ENCODE peak calls at places on chromosomes 5 and 9, in six cellular contexts. W is IMR-90, F is H1, Q is mesenchymal stem cell, C is trophoblast cell, R is neuronal stem cell. A is an unnamed sample.

GRCh38 chr9:42388846-42389245 is 205.4 kb downstream of the SPATA31A6 start:
- DNase-seq in Q (no peak), R (no peak), C (no peak), W (no peak), F (no peak), A (no peak)

GRCh38 chr9:87713278-87713989 is 12.5 kb upstream of the CTSL start:
- DNase-seq in C (peak), W (peak), R (no peak), Q (peak), F (no peak), A (no peak)

GRCh38 chr5:10564838-10565784 is 1.2 kb downstream of the ANKRD33B start:
- DNase-seq in F (peak), Q (peak), W (no peak), C (no peak), R (no peak), A (no peak)

GRCh38 chr9:86843182-86843581 is 104.1 kb downstream of the GAS1 start:
- DNase-seq in R (no peak), F (no peak), Q (no peak), W (peak), C (no peak), A (no peak)

GRCh38 chr5:141508440-141508807 is 19.5 kb downstream of the PCDHGC5 start:
- DNase-seq in C (no peak), W (no peak), Q (no peak), F (no peak), R (no peak), A (no peak)

GRCh38 chr5:72121753-72122445 is 14.6 kb downstream of the MAP1B start:
- DNase-seq in R (no peak), F (no peak), Q (no peak), W (no peak), C (no peak), A (peak)

GRCh38 chr9:91930475-91930874 is 19.6 kb downstream of the ROR2 start:
- DNase-seq in W (peak), C (no peak), Q (peak), R (peak), F (no peak), A (no peak)

GRCh38 chr5:95620870-95621838 is 1.3 kb downstream of the GPR150 start:
- DNase-seq in C (peak), R (peak), F (peak), Q (peak), W (no peak), A (peak)

GRCh38 chr9:28887188-28887884 is 1314.1 kb upstream of the C9orf72 start:
- DNase-seq in C (no peak), R (no peak), F (no peak), Q (no peak), W (no peak), A (no peak)

GRCh38 chr5:43044181-43044914 is 4.2 kb upstream of the ANXA2R start:
- DNase-seq in W (peak), R (no peak), C (no peak), F (peak), Q (peak), A (peak)

GRCh38 chr5:83583859-83584258 is 112.3 kb downstream of the VCAN start:
- DNase-seq in W (peak), R (no peak), C (no peak), Q (peak), F (no peak), A (no peak)

GRCh38 chr9:106981396-106982287 is 118.7 kb downstream of the ZNF462 start:
- DNase-seq in F (no peak), C (no peak), Q (no peak), R (no peak), W (no peak), A (no peak)

GRCh38 chr5:96780626-96781025 is 27.1 kb downstream of the ERAP1 start:
- DNase-seq in R (no peak), C (peak), Q (peak), F (no peak), W (peak), A (no peak)

GRCh38 chr5:10333154-10334006 is 20.1 kb upstream of the MARCHF6 start:
- DNase-seq in R (no peak), Q (peak), C (peak), W (peak), F (peak), A (peak)

GRCh38 chr5:72160299-72160698 is 53.0 kb downstream of the MAP1B start:
- DNase-seq in Q (peak), R (no peak), C (no peak), W (peak), F (no peak), A (no peak)

GRCh38 chr5:97854871-97855762 is 672.1 kb upstream of the RIOK2 start:
- DNase-seq in W (peak), C (no peak), F (no peak), R (no peak), Q (peak), A (peak)

GRCh38 chr9:16516887-16517286 is 353.6 kb downstream of the BNC2 start:
- DNase-seq in Q (peak), C (no peak), F (no peak), R (no peak), W (peak), A (no peak)

GRCh38 chr9:134782921-134783698 is 97.5 kb upstream of the FCN2 start:
- DNase-seq in R (no peak), Q (no peak), F (peak), C (no peak), W (no peak), A (no peak)

GRCh38 chr9:32741706-32742105 is 41.6 kb upstream of the TMEM215 start:
- DNase-seq in F (no peak), C (no peak), Q (no peak), R (peak), W (no peak), A (no peak)

GRCh38 chr5:178237431-178238312 is 5.1 kb upstream of the PHYKPL start:
- DNase-seq in Q (no peak), C (no peak), W (peak), F (no peak), R (no peak), A (no peak)

GRCh38 chr5:42636946-42637345 is 119.7 kb upstream of the CCDC152 start:
- DNase-seq in R (no peak), C (no peak), W (no peak), F (no peak), Q (no peak), A (no peak)

GRCh38 chr9:71767421-71768321 is 642 bp downstream of the CEMIP2 start:
- DNase-seq in F (peak), R (peak), W (peak), Q (peak), C (no peak), A (no peak)

GRCh38 chr5:130061746-130062145 is 157.5 kb downstream of the CHSY3 start:
- DNase-seq in C (no peak), Q (no peak), R (no peak), W (no peak), F (no peak), A (no peak)

GRCh38 chr5:157290156-157290980 is 24.4 kb downstream of the CYFIP2 start:
- DNase-seq in C (peak), Q (peak), R (no peak), W (peak), F (no peak), A (no peak)

GRCh38 chr9:106860731-106861584 is 2.0 kb upstream of the ZNF462 start:
- DNase-seq in Q (peak), C (peak), W (peak), R (peak), F (peak), A (peak)

GRCh38 chr5:144284036-144284435 is 113.4 kb downstream of the KCTD16 start:
- DNase-seq in C (no peak), W (no peak), R (no peak), F (no peak), Q (no peak), A (no peak)

GRCh38 chr9:27784999-27785713 is 211.9 kb upstream of the C9orf72 start:
- DNase-seq in F (no peak), Q (peak), W (no peak), R (no peak), C (no peak), A (no peak)

GRCh38 chr5:150345716-150346115 is 11.8 kb upstream of the TCOF1 start:
- DNase-seq in Q (no peak), F (no peak), R (no peak), C (no peak), W (no peak), A (no peak)

DNA sequence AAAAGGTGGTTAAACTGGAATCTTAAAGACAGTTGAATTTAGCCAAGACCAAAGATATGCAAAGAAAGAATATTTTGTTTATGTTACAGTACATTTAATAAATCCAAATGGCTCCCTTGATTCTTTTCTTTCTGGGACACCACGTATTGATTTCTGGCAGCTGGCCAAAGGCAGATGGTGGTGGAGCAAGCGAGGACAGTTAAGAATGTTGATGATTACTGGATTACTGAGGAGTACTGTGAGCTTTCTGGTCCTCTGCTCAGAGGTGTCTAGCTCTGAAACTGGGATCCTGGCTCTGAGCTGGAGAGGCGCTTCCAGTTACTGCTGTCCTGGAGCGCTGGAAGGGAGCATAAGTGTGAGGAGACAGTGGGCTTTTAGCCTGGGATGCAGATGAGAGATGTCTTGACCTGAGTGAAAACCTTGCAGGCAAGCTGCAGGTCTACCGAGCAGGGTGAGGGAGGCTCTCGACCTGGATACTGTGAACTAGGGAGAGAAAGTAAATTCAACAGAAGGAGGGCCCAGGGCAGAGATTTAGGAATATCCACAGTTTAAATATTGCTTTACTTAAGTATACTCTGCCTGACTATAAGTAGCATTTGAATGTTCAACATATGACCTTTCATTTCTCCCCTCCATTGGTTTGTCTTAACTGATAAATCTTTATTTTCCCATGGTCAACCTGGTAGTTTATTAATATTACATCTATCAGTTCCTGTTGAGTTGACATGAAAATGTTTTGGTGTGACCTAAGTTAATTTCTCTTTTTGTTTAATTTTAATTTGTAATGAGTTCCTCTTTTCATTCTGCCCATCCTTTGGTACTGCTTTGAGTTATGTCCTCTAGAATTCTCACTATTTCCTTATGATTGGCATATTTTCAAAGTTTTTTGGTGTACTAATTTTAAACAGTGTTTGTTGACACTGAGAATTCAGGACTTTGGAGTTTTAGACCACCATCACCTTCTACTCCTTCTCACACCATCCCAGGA is 3.7 kb downstream of the SYK start:
- DNase-seq in W (no peak), F (no peak), C (no peak), Q (peak), R (no peak), A (no peak)
- H3K14ac ChIP-seq in W (no peak), F (no peak), C (no peak), Q (no peak), R (no peak), A (no peak)

DNA sequence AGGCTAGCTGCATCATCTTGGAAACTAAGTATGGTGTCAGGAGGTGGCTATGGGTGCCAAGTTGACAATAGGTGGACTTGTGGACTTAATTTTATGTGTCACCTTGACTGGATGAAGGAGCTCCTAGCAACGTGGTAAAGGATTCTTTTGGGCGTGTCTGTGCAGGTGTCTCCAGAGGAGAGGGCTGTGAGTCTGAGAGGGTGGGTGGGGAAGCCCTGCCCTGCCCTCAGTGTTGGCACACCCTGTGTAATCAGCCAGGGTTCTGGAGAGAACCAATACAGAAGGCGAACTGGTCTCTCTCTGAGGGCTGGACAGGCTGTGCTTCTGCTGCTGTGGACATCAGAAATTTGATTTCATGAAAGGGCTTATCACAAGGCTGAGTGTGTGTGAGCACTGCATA is 61.0 kb downstream of the GTF3C4 start:
- DNase-seq in W (no peak), F (no peak), R (no peak), C (no peak), Q (no peak), A (no peak)
- H3K14ac ChIP-seq in W (no peak), F (no peak), R (no peak), C (no peak), Q (no peak), A (no peak)

DNA sequence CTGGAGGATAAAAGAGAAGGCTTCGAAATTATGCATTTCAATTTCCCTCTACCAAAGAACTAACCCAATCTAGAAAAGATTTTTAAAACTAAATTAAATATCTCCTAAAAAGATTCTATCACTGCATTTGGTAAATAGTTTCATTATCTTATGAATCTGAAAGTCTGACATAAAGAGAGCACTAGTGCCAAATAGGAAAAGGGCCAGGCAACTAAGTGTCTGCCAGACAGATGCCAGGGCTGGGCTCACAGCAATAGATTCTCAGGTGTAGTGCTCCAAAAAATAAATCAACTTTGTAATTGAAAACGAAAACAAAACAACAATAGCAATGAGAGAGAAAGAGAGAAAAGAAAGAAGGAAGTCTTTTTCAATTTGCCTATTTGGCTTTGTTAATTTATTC is 157.7 kb upstream of the GNA14 start:
- DNase-seq in W (no peak), C (no peak), F (no peak), Q (no peak), R (no peak), A (no peak)
- H3K14ac ChIP-seq in W (no peak), C (no peak), F (no peak), Q (no peak), R (no peak), A (no peak)

DNA sequence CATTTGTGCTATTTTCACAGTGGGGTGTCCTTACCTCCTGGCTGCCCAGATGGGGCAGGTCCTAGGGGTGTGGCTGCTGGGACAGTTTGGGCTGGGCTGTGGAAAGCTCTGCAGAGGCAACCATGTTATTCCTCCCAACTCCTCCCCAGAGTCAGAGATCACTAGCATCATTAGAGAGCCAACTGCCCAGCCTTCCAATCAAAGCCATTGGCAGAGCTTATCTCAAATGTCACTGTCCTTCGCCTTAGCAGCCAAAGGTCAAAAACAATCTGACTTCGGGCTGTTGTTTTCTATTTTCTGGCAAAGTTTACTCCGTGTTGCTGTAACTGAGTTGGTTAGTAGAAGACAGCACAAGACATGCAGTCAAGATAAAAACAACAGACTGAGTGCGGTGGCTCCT is 33.5 kb upstream of the HRH2 start:
- DNase-seq in C (no peak), F (no peak), Q (no peak), R (no peak), W (no peak), A (no peak)
- H3K14ac ChIP-seq in C (no peak), F (no peak), Q (no peak), R (no peak), W (no peak), A (no peak)

GRCh38 chr9:110875275-110875674 is 163.0 kb downstream of the LPAR1 start:
- DNase-seq in R (no peak), W (no peak), F (peak), Q (no peak), C (no peak), A (peak)

GRCh38 chr9:110877376-110877775 is 160.9 kb downstream of the LPAR1 start:
- DNase-seq in W (no peak), Q (no peak), F (no peak), R (no peak), C (no peak), A (no peak)

DNA sequence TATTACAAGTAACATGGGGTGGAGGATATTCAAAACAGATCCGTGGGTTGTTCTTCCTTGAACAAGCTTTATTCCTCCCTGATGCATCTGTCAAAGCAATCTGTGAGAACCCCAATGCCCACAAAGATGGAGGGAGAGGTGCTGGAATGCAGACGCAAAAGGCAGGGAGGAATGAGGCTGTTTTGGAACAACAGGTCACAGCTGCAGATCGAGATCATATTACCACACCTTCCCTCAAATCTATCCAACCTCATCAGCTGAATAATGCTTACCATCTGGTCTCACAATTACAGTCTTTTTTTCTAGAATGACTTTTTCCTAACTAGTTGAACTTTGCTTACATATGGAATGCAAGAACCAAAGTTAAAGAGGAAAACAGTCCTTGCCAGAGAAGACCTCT is 158.1 kb downstream of the LPAR1 start:
- DNase-seq in W (peak), Q (peak), R (no peak), F (no peak), C (no peak), A (no peak)
- H3K14ac ChIP-seq in W (peak), Q (no peak), R (no peak), F (no peak), C (no peak), A (no peak)

GRCh38 chr5:151413800-151414199 is 33.6 kb upstream of the SLC36A1 start:
- DNase-seq in R (no peak), W (no peak), Q (no peak), F (no peak), C (no peak), A (no peak)
- H3K14ac ChIP-seq in R (no peak), W (no peak), Q (no peak), F (no peak), C (no peak), A (no peak)

GRCh38 chr5:158502686-158503085 is 597.0 kb downstream of the EBF1 start:
- DNase-seq in C (no peak), Q (no peak), W (no peak), F (no peak), R (no peak), A (no peak)

GRCh38 chr5:158500019-158500418 is 599.7 kb downstream of the EBF1 start:
- DNase-seq in R (no peak), F (no peak), Q (no peak), C (no peak), W (no peak), A (no peak)

GRCh38 chr5:158496624-158497023 is 603.1 kb downstream of the EBF1 start:
- DNase-seq in Q (no peak), W (no peak), C (no peak), F (no peak), R (no peak), A (no peak)

GRCh38 chr5:158499680-158499998 is 600.1 kb downstream of the EBF1 start:
- DNase-seq in R (no peak), W (no peak), F (no peak), Q (no peak), C (no peak), A (no peak)

GRCh38 chr5:158498959-158499679 is 600.6 kb downstream of the EBF1 start:
- DNase-seq in F (no peak), Q (no peak), C (no peak), W (no peak), R (no peak), A (no peak)
- H3K14ac ChIP-seq in F (no peak), Q (no peak), C (no peak), W (no peak), R (no peak), A (no peak)

GRCh38 chr9:33752130-33752637 is 43.2 kb upstream of the PRSS3 start:
- DNase-seq in F (no peak), Q (no peak), R (no peak), C (no peak), W (no peak), A (no peak)
- H3K14ac ChIP-seq in F (no peak), Q (no peak), R (no peak), C (no peak), W (no peak), A (no peak)

DNA sequence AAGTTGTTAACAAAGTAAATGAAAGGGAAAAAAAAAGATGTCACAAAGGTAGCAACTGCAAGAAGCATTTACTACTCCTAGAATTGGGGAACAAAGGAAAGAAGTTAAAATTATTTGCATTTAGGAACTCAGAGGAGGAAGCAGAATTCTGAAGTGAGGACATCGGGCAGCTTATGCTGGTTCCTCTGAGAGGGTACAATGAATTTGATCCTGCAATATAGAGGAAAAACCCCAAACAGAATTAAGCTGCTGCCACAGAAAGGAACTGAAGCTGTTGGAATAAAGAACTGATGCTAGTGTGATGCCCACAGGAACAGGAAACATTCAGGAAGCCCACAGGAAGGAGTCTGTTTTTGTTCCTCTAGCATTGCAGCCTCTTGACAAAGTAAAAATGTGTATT is 22.3 kb upstream of the TBCA start:
- DNase-seq in F (no peak), R (no peak), Q (no peak), W (no peak), C (no peak), A (no peak)
- H3K14ac ChIP-seq in F (no peak), R (no peak), Q (no peak), W (no peak), C (no peak), A (no peak)

GRCh38 chr9:99063522-99063921 is 41.4 kb upstream of the TGFBR1 start:
- DNase-seq in C (no peak), Q (no peak), F (no peak), R (no peak), W (no peak), A (no peak)
- H3K14ac ChIP-seq in C (no peak), Q (no peak), F (no peak), R (no peak), W (no peak), A (no peak)

A was measured in H9.